ENCODE peak calls at places on chromosome 10, in nine cellular contexts. F is CD8-positive, alpha-beta memory T cell; X is stimulated activated CD4-positive, alpha-beta T cell treated with anti-CD3 and anti-CD28 coated beads, Interleukin-1b, Interleukin-23, amount 100 ng/mL, for 1 hour; O is sigmoid colon; U is cerebellum; R is GM10248; H is bronchial epithelial cell; D is neural crest cell; T is retina. I is an unnamed sample.

GRCh38 chr10:3961082-3961481 is 176.1 kb upstream of the KLF6 start:
- DNase-seq in F (peak), X (no peak), O (no peak), U (no peak), R (no peak), H (no peak), D (no peak), T (no peak), I (no peak)

GRCh38 chr10:128526793-128527375 is 400.7 kb upstream of the MKI67 start:
- DNase-seq in F (no peak), X (no peak), O (no peak), U (peak), R (no peak), H (no peak), D (no peak), T (no peak), I (no peak)

GRCh38 chr10:18400201-18400910 is 251.0 kb downstream of the NSUN6 start:
- DNase-seq in F (no peak), X (no peak), O (no peak), U (peak), R (peak), H (no peak), D (peak), T (peak), I (peak)

GRCh38 chr10:76868088-76868949 is 769.3 kb downstream of the KCNMA1 start:
- DNase-seq in F (no peak), X (no peak), O (no peak), U (no peak), R (no peak), H (no peak), D (no peak), T (no peak), I (no peak)

GRCh38 chr10:45428611-45429510 is 54.8 kb downstream of the ALOX5 start:
- DNase-seq in F (no peak), X (no peak), O (no peak), U (no peak), R (no peak), H (no peak), D (no peak), T (no peak), I (no peak)

GRCh38 chr10:25745976-25746375 is 188.1 kb upstream of the MYO3A start:
- DNase-seq in F (no peak), X (no peak), O (no peak), U (no peak), R (no peak), H (peak), D (no peak), T (no peak), I (no peak)

GRCh38 chr10:119670717-119671116 is 19.5 kb downstream of the BAG3 start:
- DNase-seq in F (no peak), X (no peak), O (no peak), U (no peak), R (no peak), H (peak), D (no peak), T (no peak), I (no peak)

GRCh38 chr10:126264089-126265018 is 123.9 kb downstream of the ADAM12 start:
- DNase-seq in F (no peak), X (no peak), O (no peak), U (no peak), R (no peak), H (no peak), D (no peak), T (no peak), I (no peak)

GRCh38 chr10:15748137-15748536 is 28.4 kb upstream of the ITGA8 start:
- DNase-seq in F (no peak), X (no peak), O (no peak), U (no peak), R (no peak), H (no peak), D (no peak), T (no peak), I (peak)

GRCh38 chr10:103566536-103566935 is 73.0 kb downstream of the NEURL1 start:
- DNase-seq in F (no peak), X (no peak), O (no peak), U (no peak), R (no peak), H (peak), D (no peak), T (no peak), I (no peak)

GRCh38 chr10:29737209-29737565 is 102.4 kb upstream of the SVIL start:
- DNase-seq in F (no peak), X (no peak), O (no peak), U (no peak), R (no peak), H (no peak), D (no peak), T (no peak), I (no peak)

GRCh38 chr10:128068398-128069285 is 57.6 kb downstream of the MKI67 start:
- DNase-seq in F (no peak), X (no peak), O (peak), U (no peak), R (no peak), H (no peak), D (no peak), T (no peak), I (no peak)

GRCh38 chr10:16521311-16522016 is at the start of gene C1QL3:
- DNase-seq in F (no peak), X (no peak), O (no peak), U (peak), R (peak), H (no peak), D (peak), T (peak), I (no peak)

GRCh38 chr10:117137911-117138642 is at the start of gene VAX1:
- DNase-seq in F (no peak), X (no peak), O (no peak), U (no peak), R (no peak), H (no peak), D (no peak), T (peak), I (no peak)

GRCh38 chr10:91006001-91006751 is 85.3 kb upstream of the ANKRD1 start:
- DNase-seq in F (peak), X (peak), O (peak), U (peak), R (peak), H (peak), D (peak), T (peak), I (peak)

GRCh38 chr10:124612611-124613498 is 131.3 kb downstream of the FAM53B start:
- DNase-seq in F (peak), X (no peak), O (no peak), U (no peak), R (no peak), H (no peak), D (no peak), T (no peak), I (peak)

GRCh38 chr10:15695852-15696251 is 23.9 kb downstream of the ITGA8 start:
- DNase-seq in F (no peak), X (no peak), O (no peak), U (peak), R (no peak), H (no peak), D (no peak), T (no peak), I (no peak)

GRCh38 chr10:26220901-26221300 is 4.3 kb downstream of the GAD2 start:
- DNase-seq in F (no peak), X (no peak), O (no peak), U (no peak), R (no peak), H (no peak), D (no peak), T (no peak), I (no peak)

GRCh38 chr10:98029149-98030092 is 1.0 kb downstream of the CRTAC1 start:
- DNase-seq in F (no peak), X (no peak), O (no peak), U (peak), R (no peak), H (no peak), D (no peak), T (peak), I (peak)

I was measured in SK-N-DZ.